ENCODE peak calls at places on chromosome 11, in five cellular contexts. J is mammary epithelial cell, L is NCI-H1092, D is NCI-H1105, P is OCI-M1. E is an unnamed sample.

GRCh38 chr11:92297551-92298237 is 73.1 kb downstream of the FAT3 start:
- DNase-seq in J (no peak), L (no peak), D (no peak), P (no peak), E (no peak)

GRCh38 chr11:38824573-38824972 is 2226.5 kb upstream of the RAG2 start:
- DNase-seq in J (peak), L (no peak), D (no peak), P (peak), E (no peak)

GRCh38 chr11:113147249-113147648 is 167.1 kb upstream of the TTC12 start:
- DNase-seq in J (no peak), L (peak), D (peak), P (no peak), E (no peak)

GRCh38 chr11:68150029-68150428 is 28.8 kb upstream of the CHKA start:
- DNase-seq in J (peak), L (no peak), D (no peak), P (peak), E (no peak)

GRCh38 chr11:504053-504993 is 2.7 kb downstream of the RNH1 start:
- DNase-seq in J (no peak), L (no peak), D (no peak), P (peak), E (no peak)

GRCh38 chr11:13016415-13016814 is 7.3 kb downstream of the RASSF10 start:
- DNase-seq in J (peak), L (peak), D (no peak), P (peak), E (no peak)

GRCh38 chr11:95705485-95706124 is 84.0 kb downstream of the FAM76B start:
- DNase-seq in J (peak), L (peak), D (peak), P (peak), E (peak)

GRCh38 chr11:72613977-72614376 is 60.2 kb downstream of the PDE2A start:
- DNase-seq in J (no peak), L (no peak), D (no peak), P (peak), E (no peak)

GRCh38 chr11:113188433-113188834 is 125.9 kb upstream of the TTC12 start:
- DNase-seq in J (no peak), L (no peak), D (no peak), P (no peak), E (no peak)

GRCh38 chr11:120778692-120779490 is 245.0 kb upstream of the TBCEL start:
- DNase-seq in J (no peak), L (no peak), D (no peak), P (no peak), E (no peak)

GRCh38 chr11:62433553-62434301 is 14.9 kb downstream of the SCGB1A1 start:
- DNase-seq in J (no peak), L (no peak), D (no peak), P (no peak), E (no peak)

GRCh38 chr11:33375688-33376311 is 118.6 kb downstream of the HIPK3 start:
- DNase-seq in J (peak), L (peak), D (peak), P (no peak), E (no peak)

GRCh38 chr11:112989198-112989597 is 28.0 kb downstream of the NCAM1 start:
- DNase-seq in J (no peak), L (no peak), D (no peak), P (no peak), E (no peak)

GRCh38 chr11:1515082-1516060 is 28.8 kb upstream of the MOB2 start:
- DNase-seq in J (peak), L (peak), D (peak), P (peak), E (no peak)

GRCh38 chr11:1197886-1198765 is 24.7 kb upstream of the MUC5B start:
- DNase-seq in J (no peak), L (no peak), D (no peak), P (no peak), E (no peak)

GRCh38 chr11:111419641-111420327 is 40.7 kb upstream of the POU2AF1 start:
- DNase-seq in J (no peak), L (peak), D (peak), P (no peak), E (no peak)

GRCh38 chr11:36364551-36364950 is 68.5 kb downstream of the PRR5L start:
- DNase-seq in J (peak), L (no peak), D (no peak), P (no peak), E (peak)

GRCh38 chr11:83895516-83895915 is 609.3 kb upstream of the CCDC90B start:
- DNase-seq in J (no peak), L (no peak), D (no peak), P (no peak), E (no peak)

GRCh38 chr11:9660886-9661285 is 3.0 kb upstream of the SWAP70 start:
- DNase-seq in J (peak), L (no peak), D (no peak), P (no peak), E (no peak)

GRCh38 chr11:28400236-28401100 is 292.3 kb downstream of the METTL15 start:
- DNase-seq in J (peak), L (no peak), D (no peak), P (no peak), E (no peak)

GRCh38 chr11:44014968-44015623 is 32.7 kb upstream of the ACCSL start:
- DNase-seq in J (no peak), L (no peak), D (no peak), P (no peak), E (no peak)

GRCh38 chr11:27514558-27514957 is 8.0 kb upstream of the LIN7C start:
- DNase-seq in J (no peak), L (no peak), D (no peak), P (no peak), E (no peak)

GRCh38 chr11:131056036-131056435 is 139.8 kb upstream of the SNX19 start:
- DNase-seq in J (no peak), L (no peak), D (no peak), P (no peak), E (no peak)

GRCh38 chr11:130211144-130211543 is 51.6 kb downstream of the ST14 start:
- DNase-seq in J (no peak), L (no peak), D (no peak), P (peak), E (no peak)

GRCh38 chr11:114219559-114220349 is 76.4 kb upstream of the NNMT start:
- DNase-seq in J (no peak), L (no peak), D (no peak), P (peak), E (no peak)

GRCh38 chr11:34512810-34513673 is 552 bp downstream of the ELF5 start:
- DNase-seq in J (peak), L (no peak), D (no peak), P (peak), E (no peak)

GRCh38 chr11:117220568-117220967 is 11.3 kb downstream of the PCSK7 start:
- DNase-seq in J (no peak), L (no peak), D (no peak), P (no peak), E (no peak)

GRCh38 chr11:125593113-125593761 is 585 bp downstream of the STT3A start:
- DNase-seq in J (peak), L (peak), D (no peak), P (peak), E (no peak)

GRCh38 chr11:13782395-13783080 is 114.1 kb downstream of the FAR1 start:
- DNase-seq in J (no peak), L (no peak), D (no peak), P (peak), E (no peak)

GRCh38 chr11:88340366-88340930 is 2.9 kb upstream of the CTSC start:
- DNase-seq in J (no peak), L (no peak), D (no peak), P (no peak), E (no peak)

GRCh38 chr11:19935507-19935906 is 222.9 kb downstream of the NAV2 start:
- DNase-seq in J (peak), L (no peak), D (no peak), P (no peak), E (no peak)

GRCh38 chr11:38046571-38047135 is 1448.6 kb upstream of the RAG2 start:
- DNase-seq in J (no peak), L (no peak), D (no peak), P (no peak), E (no peak)

GRCh38 chr11:119979716-119980115 is 158.2 kb downstream of the TRIM29 start:
- DNase-seq in J (no peak), L (no peak), D (no peak), P (no peak), E (no peak)

GRCh38 chr11:133160754-133161153 is 371.5 kb downstream of the OPCML start:
- DNase-seq in J (no peak), L (no peak), D (no peak), P (no peak), E (no peak)

GRCh38 chr11:111307472-111308108 is 9.2 kb downstream of the POU2AF3 start:
- DNase-seq in J (no peak), L (no peak), D (peak), P (no peak), E (no peak)

GRCh38 chr11:44648109-44648508 is 78.7 kb upstream of the TSPAN18 start:
- DNase-seq in J (no peak), L (no peak), D (no peak), P (no peak), E (no peak)

GRCh38 chr11:2214527-2215229 is 43.1 kb upstream of the TH start:
- DNase-seq in J (no peak), L (no peak), D (no peak), P (no peak), E (no peak)

GRCh38 chr11:112610996-112611795 is 350.0 kb upstream of the NCAM1 start:
- DNase-seq in J (peak), L (peak), D (peak), P (no peak), E (no peak)

GRCh38 chr11:134685981-134686380 is 273.9 kb upstream of the B3GAT1 start:
- DNase-seq in J (no peak), L (no peak), D (no peak), P (no peak), E (no peak)